ENCODE peak calls at places on chromosome 4, in four cellular contexts. One of them, this sample, is unnamed.

GRCh38 chr4:57501715-57502114 is 391.5 kb upstream of the IGFBP7 start:
- DNase-seq in H1: no peak
- DNase-seq in SK-N-SH: no peak
- DNase-seq in PC-3: peak
- DNase-seq in this sample: no peak

GRCh38 chr4:107380836-107381438 is 339.1 kb downstream of the PAPSS1 start:
- DNase-seq in PC-3: no peak
- DNase-seq in SK-N-SH: no peak
- DNase-seq in H1: no peak
- DNase-seq in this sample: no peak

GRCh38 chr4:71132486-71132885 is 139.0 kb downstream of the DCK start:
- DNase-seq in H1: no peak
- DNase-seq in PC-3: no peak
- DNase-seq in SK-N-SH: no peak
- DNase-seq in this sample: no peak

GRCh38 chr4:75672461-75673026 is 667 bp downstream of the G3BP2 start:
- DNase-seq in H1: peak
- DNase-seq in PC-3: peak
- DNase-seq in SK-N-SH: peak
- DNase-seq in this sample: peak

GRCh38 chr4:122652379-122652778 is 31.5 kb upstream of the IL21 start:
- DNase-seq in PC-3: peak
- DNase-seq in SK-N-SH: peak
- DNase-seq in H1: no peak
- DNase-seq in this sample: peak

GRCh38 chr4:18847276-18847890 is 825.8 kb upstream of the LCORL start:
- DNase-seq in H1: no peak
- DNase-seq in SK-N-SH: no peak
- DNase-seq in PC-3: peak
- DNase-seq in this sample: no peak

GRCh38 chr4:140296335-140296753 is 77.1 kb upstream of the SCOC start:
- DNase-seq in SK-N-SH: peak
- DNase-seq in H1: no peak
- DNase-seq in PC-3: peak
- DNase-seq in this sample: peak

GRCh38 chr4:41232406-41232805 is 18.1 kb upstream of the APBB2 start:
- DNase-seq in H1: peak
- DNase-seq in PC-3: no peak
- DNase-seq in SK-N-SH: no peak
- DNase-seq in this sample: no peak

GRCh38 chr4:20015825-20016224 is 235.9 kb upstream of the SLIT2 start:
- DNase-seq in SK-N-SH: no peak
- DNase-seq in PC-3: peak
- DNase-seq in H1: no peak
- DNase-seq in this sample: no peak

GRCh38 chr4:140095694-140096482 is 58.1 kb downstream of the MAML3 start:
- DNase-seq in PC-3: peak
- DNase-seq in H1: no peak
- DNase-seq in SK-N-SH: peak
- DNase-seq in this sample: no peak

GRCh38 chr4:16155503-16156169 is 70.6 kb downstream of the TAPT1 start:
- DNase-seq in SK-N-SH: peak
- DNase-seq in H1: no peak
- DNase-seq in PC-3: no peak
- DNase-seq in this sample: no peak

GRCh38 chr4:88320780-88321373 is 36.5 kb upstream of the PPM1K start:
- DNase-seq in H1: peak
- DNase-seq in SK-N-SH: no peak
- DNase-seq in PC-3: peak
- DNase-seq in this sample: peak

GRCh38 chr4:126395661-126396060 is 1080.9 kb downstream of the FAT4 start:
- DNase-seq in PC-3: no peak
- DNase-seq in SK-N-SH: no peak
- DNase-seq in H1: no peak
- DNase-seq in this sample: no peak

GRCh38 chr4:30959781-30960485 is 239.8 kb downstream of the PCDH7 start:
- DNase-seq in H1: no peak
- DNase-seq in SK-N-SH: no peak
- DNase-seq in PC-3: no peak
- DNase-seq in this sample: no peak

GRCh38 chr4:159358226-159358625 is 255.3 kb downstream of the RAPGEF2 start:
- DNase-seq in PC-3: peak
- DNase-seq in H1: no peak
- DNase-seq in SK-N-SH: no peak
- DNase-seq in this sample: no peak

GRCh38 chr4:18042012-18042411 is 20.5 kb upstream of the LCORL start:
- DNase-seq in SK-N-SH: no peak
- DNase-seq in H1: no peak
- DNase-seq in PC-3: no peak
- DNase-seq in this sample: no peak

GRCh38 chr4:152454398-152455011 is 81.4 kb downstream of the FBXW7 start:
- DNase-seq in H1: no peak
- DNase-seq in SK-N-SH: peak
- DNase-seq in PC-3: peak
- DNase-seq in this sample: no peak

GRCh38 chr4:88661724-88662123 is 35.9 kb downstream of the NAP1L5 start:
- DNase-seq in H1: no peak
- DNase-seq in PC-3: peak
- DNase-seq in SK-N-SH: no peak
- DNase-seq in this sample: no peak

GRCh38 chr4:1339489-1339888 is 7.5 kb upstream of the UVSSA start:
- DNase-seq in SK-N-SH: no peak
- DNase-seq in PC-3: no peak
- DNase-seq in H1: no peak
- DNase-seq in this sample: no peak

GRCh38 chr4:77538144-77538543 is 67.5 kb upstream of the CXCL13 start:
- DNase-seq in SK-N-SH: no peak
- DNase-seq in H1: no peak
- DNase-seq in PC-3: peak
- DNase-seq in this sample: no peak

GRCh38 chr4:39621582-39621981 is 17.1 kb downstream of the SMIM14 start:
- DNase-seq in PC-3: peak
- DNase-seq in SK-N-SH: no peak
- DNase-seq in H1: no peak
- DNase-seq in this sample: peak

GRCh38 chr4:38677466-38677865 is 13.5 kb downstream of the KLF3 start:
- DNase-seq in H1: no peak
- DNase-seq in SK-N-SH: no peak
- DNase-seq in PC-3: no peak
- DNase-seq in this sample: no peak

GRCh38 chr4:13092702-13093101 is 391.4 kb downstream of the RAB28 start:
- DNase-seq in SK-N-SH: no peak
- DNase-seq in H1: no peak
- DNase-seq in PC-3: no peak
- DNase-seq in this sample: no peak

GRCh38 chr4:67333663-67334062 is 211.6 kb downstream of the CENPC start:
- DNase-seq in SK-N-SH: no peak
- DNase-seq in H1: no peak
- DNase-seq in PC-3: no peak
- DNase-seq in this sample: no peak

GRCh38 chr4:78100060-78100459 is 42.9 kb downstream of the FRAS1 start:
- DNase-seq in PC-3: no peak
- DNase-seq in H1: no peak
- DNase-seq in SK-N-SH: no peak
- DNase-seq in this sample: no peak

GRCh38 chr4:85995361-85995760 is 364.5 kb downstream of the MAPK10 start:
- DNase-seq in H1: no peak
- DNase-seq in SK-N-SH: no peak
- DNase-seq in PC-3: no peak
- DNase-seq in this sample: no peak

GRCh38 chr4:51943221-51943620 is 76.9 kb downstream of the LRRC66 start:
- DNase-seq in PC-3: peak
- DNase-seq in SK-N-SH: no peak
- DNase-seq in H1: no peak
- DNase-seq in this sample: no peak

GRCh38 chr4:155888171-155888570 is 15.3 kb upstream of the TDO2 start:
- DNase-seq in H1: no peak
- DNase-seq in SK-N-SH: no peak
- DNase-seq in PC-3: no peak
- DNase-seq in this sample: no peak

GRCh38 chr4:152456609-152457008 is 79.3 kb downstream of the FBXW7 start:
- DNase-seq in SK-N-SH: no peak
- DNase-seq in H1: no peak
- DNase-seq in PC-3: peak
- DNase-seq in this sample: no peak

GRCh38 chr4:59637596-59637995 is 1562.5 kb upstream of the ADGRL3 start:
- DNase-seq in PC-3: no peak
- DNase-seq in SK-N-SH: no peak
- DNase-seq in H1: no peak
- DNase-seq in this sample: no peak

GRCh38 chr4:133808151-133808550 is 393.4 kb downstream of the PABPC4L start:
- DNase-seq in PC-3: no peak
- DNase-seq in SK-N-SH: no peak
- DNase-seq in H1: no peak
- DNase-seq in this sample: no peak

DNA sequence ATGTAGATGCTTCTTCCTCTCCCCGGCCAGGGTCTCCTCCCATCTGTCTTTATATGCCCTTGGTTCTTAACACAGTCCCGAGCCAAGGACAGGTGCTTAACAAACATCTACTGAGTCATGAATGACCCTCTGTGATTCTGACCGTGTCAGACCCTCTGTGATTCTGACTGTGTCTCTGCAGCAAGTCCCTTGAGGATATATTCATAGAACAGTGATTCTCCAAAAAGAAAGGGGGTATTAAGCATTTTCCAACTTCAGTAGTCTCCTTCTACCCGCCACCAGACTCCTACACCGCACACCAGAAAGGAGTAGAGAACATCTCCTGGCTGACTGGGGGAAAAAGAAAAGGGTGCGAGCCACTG is 13.6 kb downstream of the ACSL1 start:
- DNase-seq in PC-3: no peak
- DNase-seq in H1: no peak
- DNase-seq in SK-N-SH: no peak
- DNase-seq in this sample: no peak
- H3K27ac ChIP-seq in PC-3: no peak
- H3K27ac ChIP-seq in H1: no peak
- H3K27ac ChIP-seq in SK-N-SH: no peak
- H3K27ac ChIP-seq in this sample: no peak

DNA sequence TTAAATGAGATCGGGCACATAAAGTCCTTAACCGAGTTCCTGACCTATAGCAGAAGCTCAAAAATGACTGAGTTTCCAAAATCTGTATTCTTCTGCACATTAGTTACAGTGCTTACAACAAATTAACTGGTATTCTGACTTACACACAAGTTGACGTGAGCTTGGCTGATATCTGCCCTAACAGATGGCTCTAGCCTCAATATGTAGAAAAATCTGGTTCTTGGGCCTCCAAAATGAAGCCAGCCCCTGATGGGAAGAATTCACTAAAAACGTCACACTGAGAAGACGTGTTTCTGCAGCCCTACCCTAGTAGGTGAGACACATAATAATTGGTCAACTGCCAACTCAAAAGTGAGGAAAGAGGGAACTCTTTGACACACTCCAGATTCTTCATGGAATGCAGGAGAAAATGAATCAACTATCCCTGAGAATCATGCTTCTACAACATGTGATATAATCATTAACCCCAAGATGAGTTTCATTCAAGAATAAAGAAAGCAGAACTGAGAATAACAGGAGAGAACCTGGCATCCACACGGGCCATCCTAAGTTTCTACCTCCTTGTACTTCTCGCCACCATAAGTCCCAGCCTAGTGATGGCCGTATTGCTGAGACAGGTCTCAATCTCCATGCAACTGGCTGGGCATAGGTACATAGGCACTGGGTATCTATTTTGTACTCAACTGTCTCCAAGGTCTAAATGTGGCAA is 8.2 kb downstream of the STX18 start:
- DNase-seq in H1: no peak
- DNase-seq in SK-N-SH: no peak
- DNase-seq in PC-3: no peak
- DNase-seq in this sample: no peak
- H3K9ac ChIP-seq in H1: no peak
- H3K9ac ChIP-seq in SK-N-SH: no peak
- H3K9ac ChIP-seq in PC-3: no peak
- H3K9ac ChIP-seq in this sample: no peak

GRCh38 chr4:81919238-81919637 is 447.5 kb upstream of the RASGEF1B start:
- DNase-seq in SK-N-SH: peak
- DNase-seq in H1: no peak
- DNase-seq in PC-3: peak
- DNase-seq in this sample: no peak

GRCh38 chr4:81922271-81922775 is 450.6 kb upstream of the RASGEF1B start:
- DNase-seq in SK-N-SH: no peak
- DNase-seq in PC-3: no peak
- DNase-seq in H1: no peak
- DNase-seq in this sample: no peak

GRCh38 chr4:81923140-81923539 is 450.7 kb downstream of the HNRNPD start:
- DNase-seq in SK-N-SH: no peak
- DNase-seq in H1: no peak
- DNase-seq in PC-3: no peak
- DNase-seq in this sample: no peak

GRCh38 chr4:81921757-81922159 is 450.1 kb upstream of the RASGEF1B start:
- DNase-seq in SK-N-SH: no peak
- DNase-seq in H1: no peak
- DNase-seq in PC-3: no peak
- DNase-seq in this sample: no peak

DNA sequence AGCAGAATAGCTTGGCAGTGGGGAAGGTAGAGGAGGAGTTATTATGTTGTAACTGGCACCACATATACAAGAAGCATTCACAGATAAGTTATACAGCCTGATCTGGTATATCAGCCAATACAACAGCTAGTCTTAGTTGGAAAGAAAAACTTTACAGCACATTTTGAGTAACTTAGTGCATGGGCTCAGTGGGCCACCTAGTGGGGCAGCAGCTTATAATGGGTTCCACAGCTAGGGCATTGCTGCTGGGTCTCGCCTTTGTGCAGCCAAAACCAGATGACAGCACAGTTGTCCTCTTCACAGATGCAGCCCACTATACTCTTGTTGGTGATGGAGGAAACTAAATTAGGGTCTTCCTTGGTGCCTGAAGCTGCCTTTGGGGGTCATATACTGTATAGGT is 448.1 kb upstream of the RASGEF1B start:
- DNase-seq in SK-N-SH: no peak
- DNase-seq in PC-3: no peak
- DNase-seq in H1: no peak
- DNase-seq in this sample: no peak
- TF ChIP-seq CTCF in SK-N-SH: no peak
- TF ChIP-seq CTCF in PC-3: no peak
- TF ChIP-seq CTCF in H1: peak
- TF ChIP-seq CTCF in this sample: no peak

DNA sequence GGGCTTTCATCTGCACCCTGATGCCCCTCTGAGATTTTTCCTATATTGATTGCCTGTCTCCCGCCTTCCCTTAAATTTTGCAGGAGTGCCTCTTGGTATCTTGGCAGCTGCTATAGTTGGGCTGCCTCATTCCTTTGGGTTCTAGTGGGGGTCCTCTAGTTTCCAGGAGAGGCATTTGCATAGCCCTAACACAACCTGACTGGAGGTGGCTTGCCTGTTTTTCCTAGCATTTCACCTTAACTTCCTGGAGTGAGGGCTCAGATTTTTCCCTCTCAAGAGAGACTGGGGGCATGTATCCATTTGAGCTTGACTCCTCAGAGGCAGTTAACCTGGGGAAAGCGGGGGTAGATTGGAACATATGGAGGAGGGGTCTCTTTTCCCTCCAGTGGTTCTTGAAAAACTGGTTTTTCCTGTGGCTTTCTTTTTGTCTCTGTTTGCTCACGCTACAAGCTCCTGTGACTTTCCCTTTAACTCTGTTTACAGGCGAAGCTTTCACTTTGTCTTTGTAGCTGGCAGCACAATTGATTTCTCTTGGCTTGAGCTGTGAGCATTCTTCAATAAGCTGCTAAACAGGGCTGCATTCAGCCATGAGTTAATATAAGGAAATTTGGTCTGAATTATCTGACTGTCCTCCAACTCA is 45.9 kb downstream of the UGT2A3 start:
- DNase-seq in H1: peak
- DNase-seq in PC-3: peak
- DNase-seq in SK-N-SH: no peak
- DNase-seq in this sample: peak
- H3K27ac ChIP-seq in H1: peak
- H3K27ac ChIP-seq in PC-3: peak
- H3K27ac ChIP-seq in SK-N-SH: no peak
- H3K27ac ChIP-seq in this sample: peak

This sample was measured in colonic mucosa.